ENCODE peak calls at places on chromosomes 3 and 15, in ten cellular contexts. I, W, G, V, M, N, Q, D, A and R are unnamed samples.

GRCh38 chr3:127067116-127067910 is 84.4 kb downstream of the PLXNA1 start:
- DNase-seq in I (no peak), W (no peak), G (no peak), V (no peak), M (no peak), N (no peak), Q (no peak), D (no peak), A (no peak), R (no peak)

GRCh38 chr3:64977308-64978100 is 289.7 kb upstream of the ADAMTS9 start:
- DNase-seq in I (peak; percentile 2), W (no peak), G (no peak), V (no peak), M (peak; percentile 44), N (no peak), Q (no peak), D (no peak), A (no peak), R (no peak)

GRCh38 chr3:195153121-195153520 is 117.8 kb downstream of the XXYLT1 start:
- DNase-seq in I (no peak), W (no peak), G (no peak), V (no peak), M (no peak), N (peak; percentile 89), Q (no peak), D (no peak), A (no peak), R (no peak)

GRCh38 chr3:149596136-149596770 is 61.6 kb downstream of the WWTR1 start:
- DNase-seq in I (no peak), W (no peak), G (no peak), V (no peak), M (peak; percentile 55), N (no peak), Q (no peak), D (no peak), A (no peak), R (no peak)

GRCh38 chr15:89916660-89917059 is 3.9 kb upstream of the ARPIN start:
- DNase-seq in I (no peak), W (no peak), G (no peak), V (no peak), M (no peak), N (no peak), Q (no peak), D (no peak), A (no peak), R (no peak)

GRCh38 chr3:171480526-171480925 is 20.3 kb upstream of the TNIK start:
- DNase-seq in I (no peak), W (no peak), G (no peak), V (peak; percentile 37), M (no peak), N (no peak), Q (no peak), D (no peak), A (no peak), R (no peak)

GRCh38 chr3:19652336-19652735 is 281.7 kb downstream of the EFHB start:
- DNase-seq in I (no peak), W (no peak), G (no peak), V (no peak), M (no peak), N (no peak), Q (no peak), D (no peak), A (no peak), R (peak; percentile 45)

GRCh38 chr3:86840814-86841213 is 150.1 kb downstream of the VGLL3 start:
- DNase-seq in I (no peak), W (no peak), G (no peak), V (no peak), M (no peak), N (no peak), Q (no peak), D (no peak), A (no peak), R (no peak)

GRCh38 chr15:78061963-78062427 is 15.5 kb downstream of the TBC1D2B start:
- DNase-seq in I (peak; percentile 5), W (no peak), G (no peak), V (no peak), M (peak; percentile 55), N (peak; percentile 69), Q (no peak), D (no peak), A (no peak), R (peak; percentile 64)

GRCh38 chr3:131849640-131850039 is 185.2 kb downstream of the CPNE4 start:
- DNase-seq in I (no peak), W (no peak), G (no peak), V (no peak), M (no peak), N (peak; percentile 44), Q (no peak), D (no peak), A (no peak), R (no peak)

GRCh38 chr3:56862352-56863062 is 60.8 kb upstream of the ARHGEF3 start:
- DNase-seq in I (peak; percentile 85), W (no peak), G (no peak), V (no peak), M (peak; percentile 89), N (no peak), Q (no peak), D (no peak), A (no peak), R (no peak)

GRCh38 chr3:139935071-139935865 is at the start of gene CLSTN2:
- DNase-seq in I (no peak), W (peak; percentile 86), G (peak; percentile 27), V (no peak), M (peak; percentile 44), N (peak; percentile 82), Q (no peak), D (peak; percentile 52), A (peak; percentile 52), R (peak; percentile 62)

GRCh38 chr3:168431436-168431835 is 335.7 kb upstream of the GOLIM4 start:
- DNase-seq in I (peak; percentile 48), W (no peak), G (no peak), V (no peak), M (no peak), N (no peak), Q (no peak), D (no peak), A (no peak), R (no peak)

GRCh38 chr3:109553573-109554371 is 216.4 kb upstream of the DPPA4 start:
- DNase-seq in I (peak; percentile 59), W (no peak), G (no peak), V (no peak), M (no peak), N (no peak), Q (no peak), D (no peak), A (no peak), R (peak; percentile 91)

GRCh38 chr15:69685524-69686452 is 233.2 kb downstream of the RPLP1 start:
- DNase-seq in I (no peak), W (no peak), G (peak; percentile 25), V (no peak), M (no peak), N (no peak), Q (no peak), D (no peak), A (no peak), R (no peak)

GRCh38 chr15:70669966-70670658 is 93.2 kb downstream of the UACA start:
- DNase-seq in I (no peak), W (no peak), G (peak; percentile 58), V (no peak), M (peak; percentile 47), N (peak; percentile 14), Q (no peak), D (no peak), A (no peak), R (no peak)

GRCh38 chr3:193972816-193973215 is 163.1 kb upstream of the HES1 start:
- DNase-seq in I (no peak), W (no peak), G (no peak), V (no peak), M (no peak), N (no peak), Q (no peak), D (no peak), A (no peak), R (no peak)

DNA sequence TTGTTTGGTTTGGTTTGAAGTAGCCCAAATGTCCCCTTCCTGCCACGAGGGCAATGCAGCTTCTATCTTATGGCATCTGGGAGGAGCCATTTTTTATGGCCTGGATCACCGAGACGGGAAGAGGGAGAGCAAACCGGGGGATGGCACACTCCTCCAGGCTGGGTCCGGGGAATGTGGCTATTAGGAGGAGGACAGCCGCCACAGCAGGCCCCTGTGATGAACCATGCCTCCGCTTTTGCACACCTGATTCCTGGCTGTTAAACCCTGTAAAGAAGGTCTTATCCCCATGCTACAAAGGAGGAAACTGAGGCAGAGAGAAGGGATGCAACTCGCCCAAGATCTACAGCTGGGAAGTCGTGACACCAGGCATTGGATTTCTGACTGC is 157.6 kb downstream of the OR4M2 start:
- DNase-seq in I (no peak), W (no peak), G (no peak), V (no peak), M (no peak), N (no peak), Q (no peak), D (no peak), A (no peak), R (no peak)
- H3K9me3 ChIP-seq in I (peaks cover 30% of the 10 kb centered on the region), W (peaks cover 3% of the 10 kb centered on the region), G (no peaks in the 10 kb centered on the region), V (no peaks in the 10 kb centered on the region), M (peaks cover 6% of the 10 kb centered on the region), N (peaks cover 76% of the 10 kb centered on the region), Q (no peaks in the 10 kb centered on the region), D (peaks cover 87% of the 10 kb centered on the region), A (no peaks in the 10 kb centered on the region), R (peaks cover 66% of the 10 kb centered on the region)

GRCh38 chr3:43014216-43014615 is 35.1 kb downstream of the GASK1A start:
- DNase-seq in I (no peak), W (no peak), G (no peak), V (no peak), M (no peak), N (no peak), Q (no peak), D (no peak), A (no peak), R (no peak)
- H3K9me3 ChIP-seq in I (peaks cover 3% of the 10 kb centered on the region), W (no peaks in the 10 kb centered on the region), G (no peaks in the 10 kb centered on the region), V (peaks cover 43% of the 10 kb centered on the region), M (no peaks in the 10 kb centered on the region), N (no peaks in the 10 kb centered on the region), Q (peaks cover 51% of the 10 kb centered on the region), D (peaks cover 3% of the 10 kb centered on the region), A (no peaks in the 10 kb centered on the region), R (no peaks in the 10 kb centered on the region)

GRCh38 chr15:59846100-59846499 is 157.0 kb upstream of the BNIP2 start:
- DNase-seq in I (no peak), W (no peak), G (no peak), V (no peak), M (no peak), N (no peak), Q (no peak), D (no peak), A (no peak), R (no peak)
- H3K9me3 ChIP-seq in I (no peaks in the 10 kb centered on the region), W (no peaks in the 10 kb centered on the region), G (no peaks in the 10 kb centered on the region), V (no peaks in the 10 kb centered on the region), M (no peaks in the 10 kb centered on the region), N (no peaks in the 10 kb centered on the region), Q (no peaks in the 10 kb centered on the region), D (no peaks in the 10 kb centered on the region), A (no peaks in the 10 kb centered on the region), R (no peaks in the 10 kb centered on the region)

GRCh38 chr3:197564097-197564843 is 8.5 kb upstream of the BDH1 start:
- DNase-seq in I (peak; percentile 37), W (no peak), G (no peak), V (no peak), M (no peak), N (no peak), Q (no peak), D (no peak), A (no peak), R (no peak)
- H3K9me3 ChIP-seq in I (peaks cover 23% of the 10 kb centered on the region), W (no peaks in the 10 kb centered on the region), G (peaks cover 12% of the 10 kb centered on the region), V (no peaks in the 10 kb centered on the region), M (no peaks in the 10 kb centered on the region), N (peaks cover 32% of the 10 kb centered on the region), Q (no peaks in the 10 kb centered on the region), D (peaks cover 10% of the 10 kb centered on the region), A (no peaks in the 10 kb centered on the region), R (peaks cover 25% of the 10 kb centered on the region)